ENCODE peak calls at places on chromosomes 11 and 22, in eight cellular contexts. One of them, this sample, is unnamed.

GRCh38 chr11:120233207-120233803 is 6.6 kb upstream of the POU2F3 start:
- DNase-seq in astrocyte of the spinal cord: no peak
- DNase-seq in AG10803: no peak
- DNase-seq in stomach: no peak
- DNase-seq in colonic mucosa: no peak
- DNase-seq in HepG2: no peak
- DNase-seq in GM13976: no peak
- DNase-seq in B cell: no peak
- DNase-seq in this sample: no peak

GRCh38 chr11:129375731-129376657 is at the start of gene BARX2:
- DNase-seq in GM13976: peak
- DNase-seq in astrocyte of the spinal cord: peak
- DNase-seq in HepG2: peak
- DNase-seq in B cell: no peak
- DNase-seq in AG10803: peak
- DNase-seq in stomach: peak
- DNase-seq in colonic mucosa: peak
- DNase-seq in this sample: peak

GRCh38 chr11:67456068-67456705 is 1.0 kb downstream of the CABP4 start:
- DNase-seq in stomach: no peak
- DNase-seq in AG10803: no peak
- DNase-seq in colonic mucosa: no peak
- DNase-seq in GM13976: no peak
- DNase-seq in HepG2: no peak
- DNase-seq in B cell: no peak
- DNase-seq in astrocyte of the spinal cord: no peak
- DNase-seq in this sample: no peak

GRCh38 chr22:33451851-33452469 is 393.8 kb upstream of the SYN3 start:
- DNase-seq in astrocyte of the spinal cord: no peak
- DNase-seq in B cell: no peak
- DNase-seq in stomach: no peak
- DNase-seq in HepG2: peak
- DNase-seq in AG10803: no peak
- DNase-seq in colonic mucosa: no peak
- DNase-seq in GM13976: no peak
- DNase-seq in this sample: no peak

GRCh38 chr11:78022397-78023396 is at the start of gene KCTD14:
- DNase-seq in astrocyte of the spinal cord: no peak
- DNase-seq in colonic mucosa: peak
- DNase-seq in GM13976: no peak
- DNase-seq in stomach: peak
- DNase-seq in B cell: no peak
- DNase-seq in HepG2: peak
- DNase-seq in AG10803: no peak
- DNase-seq in this sample: no peak

GRCh38 chr11:69001301-69002081 is 11.6 kb downstream of the MRGPRF start:
- DNase-seq in HepG2: no peak
- DNase-seq in astrocyte of the spinal cord: no peak
- DNase-seq in colonic mucosa: no peak
- DNase-seq in stomach: no peak
- DNase-seq in B cell: no peak
- DNase-seq in AG10803: no peak
- DNase-seq in GM13976: no peak
- DNase-seq in this sample: no peak

GRCh38 chr11:120024046-120024445 is 113.9 kb downstream of the TRIM29 start:
- DNase-seq in AG10803: no peak
- DNase-seq in astrocyte of the spinal cord: no peak
- DNase-seq in GM13976: no peak
- DNase-seq in stomach: no peak
- DNase-seq in HepG2: no peak
- DNase-seq in B cell: no peak
- DNase-seq in colonic mucosa: no peak
- DNase-seq in this sample: no peak

GRCh38 chr22:42408815-42409529 is 23.2 kb downstream of the NFAM1 start:
- DNase-seq in B cell: no peak
- DNase-seq in astrocyte of the spinal cord: no peak
- DNase-seq in colonic mucosa: no peak
- DNase-seq in AG10803: no peak
- DNase-seq in stomach: no peak
- DNase-seq in GM13976: no peak
- DNase-seq in HepG2: no peak
- DNase-seq in this sample: no peak

GRCh38 chr11:126352934-126353801 is 2.3 kb upstream of the ST3GAL4 start:
- DNase-seq in stomach: no peak
- DNase-seq in GM13976: no peak
- DNase-seq in B cell: no peak
- DNase-seq in AG10803: peak
- DNase-seq in astrocyte of the spinal cord: peak
- DNase-seq in HepG2: peak
- DNase-seq in colonic mucosa: no peak
- DNase-seq in this sample: peak

GRCh38 chr22:27748355-27749168 is 53.0 kb downstream of the MN1 start:
- DNase-seq in HepG2: no peak
- DNase-seq in GM13976: no peak
- DNase-seq in astrocyte of the spinal cord: peak
- DNase-seq in stomach: no peak
- DNase-seq in B cell: no peak
- DNase-seq in AG10803: peak
- DNase-seq in colonic mucosa: no peak
- DNase-seq in this sample: no peak

GRCh38 chr22:27745809-27746208 is 55.7 kb downstream of the MN1 start:
- DNase-seq in HepG2: no peak
- DNase-seq in astrocyte of the spinal cord: no peak
- DNase-seq in AG10803: no peak
- DNase-seq in stomach: no peak
- DNase-seq in colonic mucosa: no peak
- DNase-seq in B cell: no peak
- DNase-seq in GM13976: no peak
- DNase-seq in this sample: no peak

GRCh38 chr22:27749597-27750225 is 51.8 kb downstream of the MN1 start:
- DNase-seq in B cell: no peak
- DNase-seq in stomach: no peak
- DNase-seq in astrocyte of the spinal cord: peak
- DNase-seq in AG10803: peak
- DNase-seq in HepG2: no peak
- DNase-seq in GM13976: no peak
- DNase-seq in colonic mucosa: no peak
- DNase-seq in this sample: no peak

GRCh38 chr22:27746918-27747317 is 54.6 kb downstream of the MN1 start:
- DNase-seq in HepG2: no peak
- DNase-seq in GM13976: no peak
- DNase-seq in B cell: no peak
- DNase-seq in colonic mucosa: no peak
- DNase-seq in AG10803: no peak
- DNase-seq in stomach: no peak
- DNase-seq in astrocyte of the spinal cord: no peak
- DNase-seq in this sample: no peak

GRCh38 chr22:27747396-27748256 is 53.9 kb downstream of the MN1 start:
- DNase-seq in HepG2: no peak
- DNase-seq in AG10803: peak
- DNase-seq in B cell: no peak
- DNase-seq in stomach: no peak
- DNase-seq in GM13976: no peak
- DNase-seq in astrocyte of the spinal cord: no peak
- DNase-seq in colonic mucosa: no peak
- DNase-seq in this sample: no peak
- TF ChIP-seq CTCF in HepG2: no peak
- TF ChIP-seq CTCF in AG10803: peak
- TF ChIP-seq CTCF in B cell: no peak
- TF ChIP-seq CTCF in stomach: no peak
- TF ChIP-seq CTCF in GM13976: no peak
- TF ChIP-seq CTCF in astrocyte of the spinal cord: peak
- TF ChIP-seq CTCF in colonic mucosa: no peak
- TF ChIP-seq CTCF in this sample: no peak

DNA sequence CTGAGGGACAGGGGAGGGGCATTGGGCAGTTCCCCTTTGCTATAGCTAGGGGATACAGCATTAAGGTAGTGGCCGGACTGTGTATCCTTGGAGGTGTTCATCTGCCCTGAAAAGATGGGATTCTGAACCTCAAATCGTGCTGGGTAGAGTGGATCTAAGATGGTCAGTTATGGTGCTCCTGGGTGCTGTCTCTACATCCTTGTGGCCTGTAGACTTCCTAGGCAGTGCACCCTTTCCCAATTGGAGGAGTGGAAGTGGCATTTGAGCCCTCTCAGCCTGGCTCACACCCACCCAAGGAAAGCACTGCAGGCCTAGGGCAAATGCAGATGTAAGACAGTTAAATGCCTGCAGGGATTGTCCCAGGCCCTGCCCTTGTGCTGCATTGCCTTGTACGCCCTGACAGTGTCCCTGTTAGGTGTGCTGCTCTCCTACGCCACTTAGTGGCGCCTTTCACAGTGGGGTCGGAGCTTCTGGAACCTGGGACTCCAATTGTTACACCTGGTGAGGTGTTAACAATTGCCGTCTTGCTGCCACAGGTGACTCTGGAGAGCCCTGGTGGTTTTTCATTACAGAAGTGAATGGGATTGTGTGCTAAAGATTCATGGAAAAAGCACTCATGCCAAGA is 35.0 kb downstream of the PPFIBP2 start:
- DNase-seq in stomach: peak
- DNase-seq in B cell: peak
- DNase-seq in colonic mucosa: peak
- DNase-seq in AG10803: no peak
- DNase-seq in astrocyte of the spinal cord: no peak
- DNase-seq in GM13976: peak
- DNase-seq in HepG2: peak
- DNase-seq in this sample: peak
- TF ChIP-seq CTCF in stomach: no peak
- TF ChIP-seq CTCF in B cell: peak
- TF ChIP-seq CTCF in colonic mucosa: peak
- TF ChIP-seq CTCF in AG10803: no peak
- TF ChIP-seq CTCF in astrocyte of the spinal cord: peak
- TF ChIP-seq CTCF in GM13976: peak
- TF ChIP-seq CTCF in HepG2: peak
- TF ChIP-seq CTCF in this sample: no peak

GRCh38 chr22:22327723-22328122 is 83.1 kb downstream of the VPREB1 start:
- DNase-seq in stomach: no peak
- DNase-seq in AG10803: no peak
- DNase-seq in colonic mucosa: no peak
- DNase-seq in GM13976: no peak
- DNase-seq in B cell: peak
- DNase-seq in astrocyte of the spinal cord: no peak
- DNase-seq in HepG2: no peak
- DNase-seq in this sample: no peak
- TF ChIP-seq CTCF in stomach: no peak
- TF ChIP-seq CTCF in AG10803: no peak
- TF ChIP-seq CTCF in colonic mucosa: no peak
- TF ChIP-seq CTCF in GM13976: no peak
- TF ChIP-seq CTCF in B cell: no peak
- TF ChIP-seq CTCF in astrocyte of the spinal cord: no peak
- TF ChIP-seq CTCF in HepG2: no peak
- TF ChIP-seq CTCF in this sample: no peak

GRCh38 chr11:10125522-10126133 is 168.4 kb downstream of the SBF2 start:
- DNase-seq in colonic mucosa: no peak
- DNase-seq in B cell: no peak
- DNase-seq in GM13976: no peak
- DNase-seq in astrocyte of the spinal cord: no peak
- DNase-seq in AG10803: peak
- DNase-seq in HepG2: no peak
- DNase-seq in stomach: no peak
- DNase-seq in this sample: no peak
- TF ChIP-seq CTCF in colonic mucosa: no peak
- TF ChIP-seq CTCF in B cell: no peak
- TF ChIP-seq CTCF in GM13976: no peak
- TF ChIP-seq CTCF in astrocyte of the spinal cord: no peak
- TF ChIP-seq CTCF in AG10803: no peak
- TF ChIP-seq CTCF in HepG2: no peak
- TF ChIP-seq CTCF in stomach: no peak
- TF ChIP-seq CTCF in this sample: no peak

GRCh38 chr11:91248199-91248807 is 976.3 kb upstream of the FAT3 start:
- DNase-seq in GM13976: no peak
- DNase-seq in B cell: peak
- DNase-seq in colonic mucosa: peak
- DNase-seq in AG10803: no peak
- DNase-seq in HepG2: peak
- DNase-seq in stomach: peak
- DNase-seq in astrocyte of the spinal cord: peak
- DNase-seq in this sample: peak
- TF ChIP-seq CTCF in GM13976: peak
- TF ChIP-seq CTCF in B cell: peak
- TF ChIP-seq CTCF in colonic mucosa: peak
- TF ChIP-seq CTCF in AG10803: peak
- TF ChIP-seq CTCF in HepG2: peak
- TF ChIP-seq CTCF in stomach: no peak
- TF ChIP-seq CTCF in astrocyte of the spinal cord: peak
- TF ChIP-seq CTCF in this sample: peak

GRCh38 chr11:61898247-61898582 is 6.9 kb upstream of the FADS3 start:
- DNase-seq in AG10803: no peak
- DNase-seq in HepG2: no peak
- DNase-seq in B cell: peak
- DNase-seq in stomach: no peak
- DNase-seq in colonic mucosa: no peak
- DNase-seq in astrocyte of the spinal cord: no peak
- DNase-seq in GM13976: no peak
- DNase-seq in this sample: no peak
- TF ChIP-seq CTCF in AG10803: no peak
- TF ChIP-seq CTCF in HepG2: no peak
- TF ChIP-seq CTCF in B cell: no peak
- TF ChIP-seq CTCF in stomach: no peak
- TF ChIP-seq CTCF in colonic mucosa: no peak
- TF ChIP-seq CTCF in astrocyte of the spinal cord: no peak
- TF ChIP-seq CTCF in GM13976: no peak
- TF ChIP-seq CTCF in this sample: no peak

DNA sequence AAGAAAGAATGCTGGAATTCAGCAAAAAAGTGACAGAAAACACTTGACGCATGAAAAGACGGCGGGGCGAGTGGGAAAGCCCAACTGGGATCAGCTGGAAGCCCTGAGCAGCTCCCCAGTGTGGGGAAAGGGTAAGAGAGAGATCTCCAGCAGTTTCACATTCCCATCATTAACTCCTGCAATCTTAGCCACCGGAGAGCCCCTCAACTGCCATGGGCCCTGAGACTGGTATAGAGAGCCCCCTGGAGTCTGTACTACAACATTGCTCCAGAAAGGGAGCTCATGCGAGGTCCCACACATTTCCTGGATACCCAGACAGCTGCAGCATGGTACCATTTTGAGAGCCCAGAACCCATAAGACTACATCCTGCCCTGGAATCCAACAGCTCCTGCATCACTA is 31.1 kb downstream of the MRGPRX4 start:
- DNase-seq in AG10803: no peak
- DNase-seq in colonic mucosa: no peak
- DNase-seq in stomach: no peak
- DNase-seq in B cell: no peak
- DNase-seq in GM13976: peak
- DNase-seq in HepG2: peak
- DNase-seq in astrocyte of the spinal cord: peak
- DNase-seq in this sample: peak
- TF ChIP-seq CTCF in AG10803: peak
- TF ChIP-seq CTCF in colonic mucosa: peak
- TF ChIP-seq CTCF in stomach: no peak
- TF ChIP-seq CTCF in B cell: no peak
- TF ChIP-seq CTCF in GM13976: peak
- TF ChIP-seq CTCF in HepG2: peak
- TF ChIP-seq CTCF in astrocyte of the spinal cord: peak
- TF ChIP-seq CTCF in this sample: peak

GRCh38 chr11:72352859-72353551 is 81.3 kb downstream of the CLPB start:
- DNase-seq in AG10803: peak
- DNase-seq in astrocyte of the spinal cord: peak
- DNase-seq in HepG2: no peak
- DNase-seq in colonic mucosa: no peak
- DNase-seq in B cell: no peak
- DNase-seq in GM13976: peak
- DNase-seq in stomach: no peak
- DNase-seq in this sample: no peak
- TF ChIP-seq CTCF in AG10803: peak
- TF ChIP-seq CTCF in astrocyte of the spinal cord: peak
- TF ChIP-seq CTCF in HepG2: no peak
- TF ChIP-seq CTCF in colonic mucosa: no peak
- TF ChIP-seq CTCF in B cell: no peak
- TF ChIP-seq CTCF in GM13976: no peak
- TF ChIP-seq CTCF in stomach: no peak
- TF ChIP-seq CTCF in this sample: no peak